ENCODE peak calls at places on chromosomes 13 and 19, in seven cellular contexts. S is Caco-2, B is left ventricle myocardium inferior, A is endothelial cell, D is fibroblast of the aortic adventitia, X is neural crest cell, R is progenitor cell of endocrine pancreas. J is an unnamed sample.

GRCh38 chr19:3506384-3507340 is 551 bp downstream of the FZR1 start:
- DNase-seq in S (peak; percentile 14), B (peak; percentile 42), A (peak; percentile 23), D (no peak), X (no peak), R (no peak), J (peak; percentile 46)

GRCh38 chr13:47426126-47426849 is 529.4 kb upstream of the HTR2A start:
- DNase-seq in S (no peak), B (peak; percentile 16), A (no peak), D (peak; percentile 88), X (no peak), R (no peak), J (no peak)

GRCh38 chr19:38559428-38560401 is 58.0 kb downstream of the MAP4K1 start:
- DNase-seq in S (no peak), B (no peak), A (no peak), D (no peak), X (no peak), R (no peak), J (no peak)

GRCh38 chr19:50511069-50511822 is at the start of gene JOSD2:
- DNase-seq in S (peak; percentile 98), B (peak; percentile 99), A (no peak), D (peak; percentile 99), X (peak; percentile 90), R (peak; percentile 90), J (peak; percentile 96)

GRCh38 chr19:19352823-19353222 is 32.2 kb downstream of the MAU2 start:
- DNase-seq in S (no peak), B (no peak), A (no peak), D (no peak), X (no peak), R (no peak), J (no peak)

GRCh38 chr19:35332817-35333216 is 3.8 kb downstream of the CD22 start:
- DNase-seq in S (no peak), B (no peak), A (no peak), D (no peak), X (no peak), R (no peak), J (no peak)

GRCh38 chr19:7597689-7598088 is 2.0 kb downstream of the CAMSAP3 start:
- DNase-seq in S (no peak), B (no peak), A (no peak), D (no peak), X (no peak), R (no peak), J (no peak)

GRCh38 chr13:112968910-112969691 is at the start of gene MCF2L:
- DNase-seq in S (peak; percentile 73), B (peak; percentile 46), A (no peak), D (peak; percentile 23), X (peak; percentile 30), R (no peak), J (peak; percentile 56)

GRCh38 chr13:50261502-50261901 is 246.3 kb downstream of the KCNRG start:
- DNase-seq in S (no peak), B (no peak), A (no peak), D (no peak), X (no peak), R (no peak), J (no peak)

GRCh38 chr19:12838182-12838890 is at the start of gene MAST1:
- DNase-seq in S (peak; percentile 74), B (no peak), A (peak; percentile 68), D (no peak), X (peak; percentile 54), R (peak; percentile 51), J (peak; percentile 81)

GRCh38 chr13:50594276-50594970 is 249.1 kb downstream of the DLEU7 start:
- DNase-seq in S (peak; percentile 57), B (no peak), A (no peak), D (no peak), X (peak; percentile 18), R (peak; percentile 20), J (peak; percentile 56)

GRCh38 chr13:112885782-112886268 is 83.2 kb upstream of the MCF2L start:
- DNase-seq in S (peak; percentile 83), B (peak; percentile 82), A (peak; percentile 69), D (peak; percentile 81), X (peak; percentile 72), R (peak; percentile 63), J (peak; percentile 90)

GRCh38 chr13:19927117-19927734 is 31.3 kb upstream of the ZMYM2 start:
- DNase-seq in S (no peak), B (no peak), A (no peak), D (peak; percentile 48), X (no peak), R (no peak), J (no peak)

GRCh38 chr19:34834513-34834912 is 61.5 kb upstream of the ZNF599 start:
- DNase-seq in S (no peak), B (no peak), A (no peak), D (no peak), X (no peak), R (no peak), J (no peak)

DNA sequence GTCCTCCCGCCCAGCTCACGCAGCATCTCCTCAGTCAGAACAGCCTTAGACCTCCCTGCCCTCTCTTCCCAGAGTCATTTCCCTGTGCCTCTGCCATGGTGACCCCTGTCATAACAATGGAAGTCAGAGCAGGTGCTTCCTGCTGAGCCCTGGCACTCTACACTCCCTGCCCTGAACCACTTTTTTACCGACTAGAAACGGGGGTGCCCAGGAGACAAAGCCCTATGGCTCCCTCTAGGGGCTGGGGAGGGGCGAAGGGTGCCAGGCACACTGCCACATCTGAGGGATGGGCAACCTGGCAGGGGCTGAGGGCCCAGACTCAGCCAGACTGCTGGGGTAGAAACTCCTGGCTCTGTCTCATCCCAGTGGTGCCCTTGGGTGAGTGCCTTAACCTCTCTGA is 16.4 kb downstream of the ZNF574 start:
- DNase-seq in S (peak; percentile 52), B (no peak), A (peak; percentile 60), D (no peak), X (no peak), R (no peak), J (no peak)
- TF ChIP-seq CTCF in S (peak; percentile 60), B (peak; percentile 61), A (no peak), D (peak; percentile 44), X (peak; percentile 34), R (peak; percentile 24), J (peak; percentile 19)

GRCh38 chr19:29660835-29661234 is 4.4 kb upstream of the PLEKHF1 start:
- DNase-seq in S (no peak), B (no peak), A (no peak), D (no peak), X (no peak), R (no peak), J (no peak)

GRCh38 chr19:29663861-29664752 is 1.2 kb upstream of the PLEKHF1 start:
- DNase-seq in S (no peak), B (no peak), A (no peak), D (no peak), X (no peak), R (no peak), J (no peak)

GRCh38 chr19:29664753-29665214 is 477 bp upstream of the PLEKHF1 start:
- DNase-seq in S (no peak), B (no peak), A (no peak), D (no peak), X (no peak), R (no peak), J (no peak)

GRCh38 chr19:29662278-29662603 is 3.0 kb upstream of the PLEKHF1 start:
- DNase-seq in S (no peak), B (no peak), A (no peak), D (no peak), X (no peak), R (no peak), J (no peak)

GRCh38 chr19:29662604-29663404 is 2.5 kb upstream of the PLEKHF1 start:
- DNase-seq in S (no peak), B (peak; percentile 60), A (no peak), D (peak; percentile 99), X (no peak), R (no peak), J (no peak)
- TF ChIP-seq CTCF in S (no peak), B (no peak), A (no peak), D (no peak), X (no peak), R (no peak), J (no peak)

GRCh38 chr13:109485136-109485794 is 301.1 kb downstream of the IRS2 start:
- DNase-seq in S (no peak), B (no peak), A (no peak), D (no peak), X (no peak), R (no peak), J (no peak)

GRCh38 chr13:109479991-109480696 is 306.2 kb downstream of the IRS2 start:
- DNase-seq in S (peak; percentile 42), B (no peak), A (no peak), D (peak; percentile 37), X (no peak), R (no peak), J (no peak)

GRCh38 chr13:109483369-109483768 is 303.0 kb downstream of the IRS2 start:
- DNase-seq in S (no peak), B (no peak), A (peak; percentile 12), D (no peak), X (no peak), R (no peak), J (no peak)

GRCh38 chr13:109479534-109479933 is 306.8 kb downstream of the IRS2 start:
- DNase-seq in S (no peak), B (no peak), A (no peak), D (no peak), X (no peak), R (no peak), J (no peak)

DNA sequence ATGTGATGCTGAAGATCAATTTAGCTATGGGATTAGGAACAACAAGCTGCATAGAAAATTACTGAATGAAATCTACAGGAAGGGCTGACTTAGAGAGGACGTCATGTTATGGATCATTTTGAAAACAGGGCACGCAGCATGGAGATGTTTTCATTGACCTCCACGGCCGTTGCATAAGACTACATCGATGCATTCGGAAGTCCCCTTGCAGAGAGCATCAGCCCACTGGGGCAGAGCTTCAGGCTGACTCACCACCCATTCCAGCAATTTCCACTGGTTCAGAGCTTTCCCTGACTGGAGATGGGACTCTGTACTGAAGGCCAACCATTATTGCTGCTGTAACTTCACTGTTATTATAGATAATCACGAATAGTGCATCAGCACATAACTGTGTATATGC is 305.3 kb downstream of the IRS2 start:
- DNase-seq in S (no peak), B (no peak), A (no peak), D (no peak), X (no peak), R (no peak), J (no peak)
- TF ChIP-seq CTCF in S (no peak), B (no peak), A (no peak), D (no peak), X (no peak), R (no peak), J (no peak)

GRCh38 chr13:27708325-27708724 is 84.0 kb upstream of the GSX1 start:
- DNase-seq in S (no peak), B (peak; percentile 17), A (no peak), D (no peak), X (no peak), R (no peak), J (no peak)

GRCh38 chr13:27713767-27714166 is 78.5 kb upstream of the GSX1 start:
- DNase-seq in S (no peak), B (no peak), A (no peak), D (no peak), X (no peak), R (no peak), J (no peak)

GRCh38 chr13:27709779-27710178 is 82.5 kb upstream of the GSX1 start:
- DNase-seq in S (no peak), B (no peak), A (no peak), D (no peak), X (no peak), R (no peak), J (no peak)

DNA sequence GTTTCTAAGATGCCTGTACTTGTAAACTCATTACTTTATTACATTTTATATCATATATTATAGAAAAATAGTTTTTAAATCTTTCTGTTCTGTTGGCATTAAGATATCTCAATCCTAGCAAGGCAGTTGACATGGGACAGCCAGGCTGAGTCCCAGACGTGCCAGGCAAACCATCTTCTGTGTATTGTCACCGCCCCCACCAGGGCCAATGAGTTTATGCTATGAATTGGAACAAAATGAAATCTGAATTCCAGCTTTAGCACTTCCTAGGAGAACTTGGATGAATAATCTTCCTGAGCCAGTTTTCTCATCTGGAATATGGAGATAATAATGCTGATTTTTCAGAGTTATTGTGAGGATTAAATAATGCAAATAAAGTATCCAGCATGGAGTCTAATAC is 79.9 kb upstream of the GSX1 start:
- DNase-seq in S (peak; percentile 30), B (no peak), A (no peak), D (peak; percentile 6), X (no peak), R (no peak), J (no peak)
- TF ChIP-seq CTCF in S (peak; percentile 47), B (peak; percentile 55), A (no peak), D (no peak), X (peak; percentile 43), R (peak; percentile 24), J (no peak)

J was measured in nephron progenitor cell.